ENCODE peak calls at places on chromosomes 4 and X, in five cellular contexts. Z is fibroblast of mammary gland, B is tibial nerve, H is AG04450, J is endodermal cell. X is an unnamed sample.

GRCh38 chr4:20591571-20592455 is 108.4 kb upstream of the PACRGL start:
- DNase-seq in H (no peak), Z (no peak), B (no peak), J (no peak), X (no peak)

GRCh38 chr4:184503869-184504300 is 29.5 kb upstream of the IRF2 start:
- DNase-seq in J (no peak), B (no peak), Z (peak; percentile 11), H (no peak), X (peak; percentile 20)

GRCh38 chrX:106774981-106775380 is 27.5 kb upstream of the TBC1D8B start:
- DNase-seq in H (no peak), Z (no peak), B (no peak), J (no peak), X (no peak)

GRCh38 chrX:106035064-106035463 is 3.5 kb downstream of the SERPINA7 start:
- DNase-seq in J (no peak), B (no peak), Z (no peak), H (no peak), X (no peak)

GRCh38 chrX:129771266-129771995 is 8.3 kb upstream of the SASH3 start:
- DNase-seq in Z (no peak), H (no peak), J (no peak), B (no peak), X (no peak)

GRCh38 chrX:42392846-42393245 is 385.1 kb downstream of the PPP1R2C start:
- DNase-seq in B (no peak), Z (no peak), J (no peak), H (no peak), X (no peak)

GRCh38 chr4:7087036-7087435 is 19.2 kb upstream of the GRPEL1 start:
- DNase-seq in B (no peak), Z (no peak), J (no peak), H (no peak), X (no peak)

GRCh38 chrX:11185861-11186260 is 74.7 kb downstream of the HCCS start:
- DNase-seq in J (no peak), H (no peak), Z (no peak), B (no peak), X (no peak)

GRCh38 chr4:165621983-165622382 is 243.2 kb downstream of the CPE start:
- DNase-seq in H (no peak), B (no peak), J (no peak), Z (no peak), X (no peak)

GRCh38 chr4:98565646-98566403 is 92.6 kb downstream of the TSPAN5 start:
- DNase-seq in J (no peak), H (no peak), Z (no peak), B (no peak), X (no peak)

GRCh38 chr4:76459291-76459723 is 24.3 kb downstream of the SHROOM3 start:
- DNase-seq in H (no peak), B (no peak), J (peak; percentile 87), Z (peak; percentile 5), X (no peak)

GRCh38 chr4:89998350-89999098 is 103.9 kb downstream of the MMRN1 start:
- DNase-seq in Z (no peak), H (no peak), J (no peak), B (no peak), X (no peak)

GRCh38 chr4:151250706-151251105 is 26.3 kb upstream of the PRSS48 start:
- DNase-seq in B (no peak), Z (no peak), J (peak; percentile 56), H (no peak), X (no peak)

GRCh38 chr4:124890522-124890921 is 178.0 kb upstream of the ANKRD50 start:
- DNase-seq in H (no peak), J (no peak), B (no peak), Z (peak; percentile 61), X (no peak)

GRCh38 chrX:18983711-18984380 is at the start of gene PHKA2:
- DNase-seq in B (peak; percentile 17), J (peak; percentile 83), Z (peak; percentile 39), H (no peak), X (no peak)

GRCh38 chr4:3269105-3269927 is 20.4 kb downstream of the MSANTD1 start:
- DNase-seq in B (no peak), H (no peak), Z (no peak), J (peak; percentile 51), X (no peak)

GRCh38 chr4:44632733-44633132 is 18.7 kb downstream of the YIPF7 start:
- DNase-seq in B (no peak), J (no peak), H (no peak), Z (no peak), X (no peak)

GRCh38 chr4:186725422-186726149 is 1.9 kb upstream of the FAT1 start:
- DNase-seq in Z (peak; percentile 84), B (peak; percentile 84), H (peak; percentile 70), J (peak; percentile 88), X (no peak)

GRCh38 chr4:20127626-20128025 is 124.1 kb upstream of the SLIT2 start:
- DNase-seq in H (no peak), J (no peak), Z (peak; percentile 53), B (no peak), X (no peak)

GRCh38 chrX:24673424-24673823 is 20.3 kb upstream of the POLA1 start:
- DNase-seq in B (no peak), Z (no peak), H (no peak), J (no peak), X (no peak)

GRCh38 chrX:24672701-24673190 is 21.0 kb upstream of the POLA1 start:
- DNase-seq in H (no peak), J (peak; percentile 60), Z (no peak), B (no peak), X (no peak)

GRCh38 chrX:24662344-24662743 is 15.2 kb upstream of the PCYT1B start:
- DNase-seq in B (no peak), H (no peak), Z (no peak), J (no peak), X (no peak)

GRCh38 chrX:24668111-24668510 is 21.0 kb upstream of the PCYT1B start:
- DNase-seq in J (peak; percentile 76), H (no peak), Z (no peak), B (no peak), X (no peak)
- H3K4me3 ChIP-seq in J (no peak overlapping the region), H (no peak overlapping the region), Z (no peak overlapping the region), B (no peak overlapping the region), X (no peak overlapping the region)

DNA sequence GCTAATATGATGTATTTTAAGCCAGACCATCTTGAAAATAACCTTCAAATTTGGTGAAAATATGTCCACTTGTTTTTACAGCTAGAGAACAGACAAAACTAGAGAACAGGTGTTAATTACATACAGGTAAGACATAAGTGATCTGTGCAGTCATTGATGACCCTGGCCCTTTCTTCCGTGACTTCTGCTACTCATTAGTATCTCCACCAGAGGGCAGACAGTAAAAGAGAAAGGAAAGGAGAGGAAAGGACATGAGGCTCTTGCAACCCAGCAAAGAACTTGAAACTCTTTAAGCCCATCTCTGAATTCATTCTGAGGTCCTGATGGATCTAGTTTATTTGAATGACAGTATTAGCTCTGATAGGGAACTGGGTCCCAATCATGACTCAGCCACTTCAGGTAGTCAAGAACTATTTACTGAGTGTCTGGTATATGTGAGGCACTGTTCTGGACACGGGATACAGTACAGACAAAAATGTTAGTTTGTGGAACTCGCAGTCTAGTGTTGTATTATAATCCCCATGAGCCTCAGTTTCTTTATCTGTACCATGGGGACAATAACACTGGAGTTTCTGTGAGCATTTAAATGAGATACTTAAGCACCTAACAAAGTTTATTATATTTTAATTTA is 121.0 kb upstream of the TEX13D start:
- DNase-seq in Z (peak; percentile 30), J (peak; percentile 54), B (no peak), H (no peak), X (no peak)
- H3K4me3 ChIP-seq in Z (no peak overlapping the region), J (no peak overlapping the region), B (no peak overlapping the region), H (no peak overlapping the region), X (no peak overlapping the region)

DNA sequence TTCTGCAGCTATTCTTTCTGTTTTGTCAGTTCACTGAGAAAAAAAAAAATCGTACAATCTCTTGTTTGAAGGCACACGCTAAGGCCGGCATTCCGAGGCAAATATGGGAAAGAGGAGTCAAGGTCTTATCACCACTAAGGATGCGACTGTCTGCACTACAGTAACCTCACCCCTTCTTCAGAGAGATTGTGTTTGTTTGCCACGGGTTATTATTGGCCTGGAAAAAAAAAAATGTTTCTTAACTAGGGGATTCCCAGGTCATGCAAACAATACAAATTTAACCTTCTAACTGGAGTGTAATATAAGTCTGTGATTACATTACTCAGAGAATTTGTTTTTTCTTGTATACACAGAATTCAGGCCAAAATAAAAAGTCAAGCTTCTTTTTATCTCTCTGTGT is 168.3 kb downstream of the TMA16 start:
- DNase-seq in B (no peak), J (no peak), H (no peak), Z (no peak), X (no peak)
- H3K4me3 ChIP-seq in B (no peak overlapping the region), J (no peak overlapping the region), H (no peak overlapping the region), Z (no peak overlapping the region), X (no peak overlapping the region)

GRCh38 chrX:16578218-16578617 is 71.7 kb upstream of the S100G start:
- DNase-seq in Z (peak; percentile 74), B (no peak), H (no peak), J (peak; percentile 75), X (no peak)
- H3K4me3 ChIP-seq in Z (no peak overlapping the region), B (no peak overlapping the region), H (no peak overlapping the region), J (peak overlapping the region; percentile 53), X (no peak overlapping the region)

GRCh38 chr4:15427126-15427525 is 707 bp upstream of the C1QTNF7 start:
- DNase-seq in Z (peak; percentile 14), B (no peak), J (no peak), H (no peak), X (no peak)
- H3K4me3 ChIP-seq in Z (no peak overlapping the region), B (no peak overlapping the region), J (no peak overlapping the region), H (no peak overlapping the region), X (no peak overlapping the region)

GRCh38 chrX:40099046-40099968 is 1.5 kb upstream of the BCOR start:
- DNase-seq in J (peak; percentile 87), H (no peak), Z (no peak), B (no peak), X (no peak)

GRCh38 chrX:40097101-40097491 is 662 bp downstream of the BCOR start:
- DNase-seq in J (no peak), B (no peak), H (no peak), Z (no peak), X (no peak)

GRCh38 chrX:40097492-40098263 is at the start of gene BCOR:
- DNase-seq in Z (no peak), B (peak; percentile 46), H (no peak), J (peak; percentile 91), X (peak; percentile 63)

GRCh38 chrX:40100141-40100536 is 2.4 kb upstream of the BCOR start:
- DNase-seq in B (no peak), J (peak; percentile 72), Z (no peak), H (no peak), X (no peak)

DNA sequence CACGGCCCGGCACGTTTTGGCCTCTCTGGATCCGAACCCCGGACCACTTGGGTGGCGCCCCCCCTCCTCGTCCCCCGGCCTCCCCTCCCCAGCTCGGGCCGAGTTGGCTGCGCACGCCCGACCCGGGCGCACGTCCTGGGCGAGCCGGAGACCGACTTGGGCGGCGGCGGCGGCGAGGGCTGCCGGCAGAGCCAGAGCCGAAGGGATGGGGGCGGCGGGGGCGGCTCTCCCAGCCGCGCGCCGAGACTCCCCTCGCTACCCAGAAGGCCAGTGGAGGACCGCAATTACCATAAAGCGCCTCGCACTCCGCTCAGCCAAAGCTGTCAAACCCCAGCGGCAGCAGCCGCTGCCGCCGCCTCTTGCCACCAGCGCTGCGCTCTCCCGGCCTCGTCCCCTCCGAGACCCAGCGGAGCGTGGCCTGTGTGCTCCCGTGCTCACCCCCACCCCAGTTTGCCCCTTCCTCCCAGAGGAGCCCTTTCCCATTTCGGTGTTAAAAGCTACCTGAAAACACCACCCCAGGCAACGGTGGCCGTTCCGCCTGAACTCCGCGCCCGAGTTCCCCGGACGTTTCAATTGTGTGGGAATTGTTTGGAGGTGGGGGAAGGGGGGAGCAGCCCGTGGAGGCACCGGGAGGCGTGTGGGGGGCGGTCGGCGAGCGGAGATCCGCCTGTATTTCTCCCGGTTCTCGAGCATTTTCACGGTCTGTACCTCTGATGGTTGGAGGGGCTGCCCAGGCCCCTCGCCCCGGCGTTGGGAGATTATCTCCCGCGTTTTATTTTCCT is 697 bp upstream of the BCOR start:
- DNase-seq in H (no peak), J (peak; percentile 89), Z (no peak), B (no peak), X (peak; percentile 33)
- H3K4me3 ChIP-seq in H (peak overlapping the region; percentile 57), J (peak overlapping the region; percentile 76), Z (peak overlapping the region; percentile 36), B (peak overlapping the region; percentile 55), X (peak overlapping the region; percentile 47)